ENCODE peak calls at places on chromosomes 16 and 17, in eight cellular contexts. One of them, this sample, is unnamed.
A peak's percentile ranks its signal among the peaks of the same experiment; 100 is the strongest.

GRCh38 chr17:5365831-5366230 is 53.6 kb downstream of the NUP88 start:
- DNase-seq in EL: no peak
- DNase-seq in GM18507: no peak
- DNase-seq in stimulated activated CD8-positive, alpha-beta memory T cell treated with anti-CD3 and anti-CD28 coated beads, Interleukin-15, amount 100 ng/mL, for 4 hours: no peak
- DNase-seq in bronchial epithelial cell: peak; percentile 89
- DNase-seq in islet precursor cell: no peak
- DNase-seq in fibroblast of villous mesenchyme: no peak
- DNase-seq in activated CD4-positive, alpha-beta T cell treated with anti-CD3 and anti-CD28 coated beads for 1 hour: no peak
- DNase-seq in this sample: no peak

GRCh38 chr16:23523321-23523720 is 13.0 kb upstream of the GGA2 start:
- DNase-seq in EL: no peak
- DNase-seq in GM18507: no peak
- DNase-seq in stimulated activated CD8-positive, alpha-beta memory T cell treated with anti-CD3 and anti-CD28 coated beads, Interleukin-15, amount 100 ng/mL, for 4 hours: no peak
- DNase-seq in bronchial epithelial cell: no peak
- DNase-seq in islet precursor cell: no peak
- DNase-seq in fibroblast of villous mesenchyme: no peak
- DNase-seq in activated CD4-positive, alpha-beta T cell treated with anti-CD3 and anti-CD28 coated beads for 1 hour: no peak
- DNase-seq in this sample: no peak

GRCh38 chr17:44655983-44656700 is at the start of gene MEIOC:
- DNase-seq in EL: peak; percentile 36
- DNase-seq in GM18507: no peak
- DNase-seq in stimulated activated CD8-positive, alpha-beta memory T cell treated with anti-CD3 and anti-CD28 coated beads, Interleukin-15, amount 100 ng/mL, for 4 hours: no peak
- DNase-seq in bronchial epithelial cell: no peak
- DNase-seq in islet precursor cell: peak; percentile 88
- DNase-seq in fibroblast of villous mesenchyme: peak; percentile 17
- DNase-seq in activated CD4-positive, alpha-beta T cell treated with anti-CD3 and anti-CD28 coated beads for 1 hour: no peak
- DNase-seq in this sample: no peak

GRCh38 chr16:17312100-17312732 is 158.5 kb downstream of the XYLT1 start:
- DNase-seq in EL: no peak
- DNase-seq in GM18507: no peak
- DNase-seq in stimulated activated CD8-positive, alpha-beta memory T cell treated with anti-CD3 and anti-CD28 coated beads, Interleukin-15, amount 100 ng/mL, for 4 hours: no peak
- DNase-seq in bronchial epithelial cell: peak; percentile 28
- DNase-seq in islet precursor cell: peak; percentile 61
- DNase-seq in fibroblast of villous mesenchyme: no peak
- DNase-seq in activated CD4-positive, alpha-beta T cell treated with anti-CD3 and anti-CD28 coated beads for 1 hour: no peak
- DNase-seq in this sample: no peak

GRCh38 chr16:67562918-67563707 is 787 bp downstream of the CTCF start:
- DNase-seq in EL: peak; percentile 63
- DNase-seq in GM18507: no peak
- DNase-seq in stimulated activated CD8-positive, alpha-beta memory T cell treated with anti-CD3 and anti-CD28 coated beads, Interleukin-15, amount 100 ng/mL, for 4 hours: peak; percentile 36
- DNase-seq in bronchial epithelial cell: peak; percentile 18
- DNase-seq in islet precursor cell: peak; percentile 83
- DNase-seq in fibroblast of villous mesenchyme: peak; percentile 55
- DNase-seq in activated CD4-positive, alpha-beta T cell treated with anti-CD3 and anti-CD28 coated beads for 1 hour: peak; percentile 56
- DNase-seq in this sample: peak; percentile 53

GRCh38 chr16:4556112-4556511 is at the start of gene C16orf96:
- DNase-seq in EL: peak; percentile 21
- DNase-seq in GM18507: no peak
- DNase-seq in stimulated activated CD8-positive, alpha-beta memory T cell treated with anti-CD3 and anti-CD28 coated beads, Interleukin-15, amount 100 ng/mL, for 4 hours: no peak
- DNase-seq in bronchial epithelial cell: no peak
- DNase-seq in islet precursor cell: peak; percentile 80
- DNase-seq in fibroblast of villous mesenchyme: no peak
- DNase-seq in activated CD4-positive, alpha-beta T cell treated with anti-CD3 and anti-CD28 coated beads for 1 hour: no peak
- DNase-seq in this sample: no peak

GRCh38 chr16:57126412-57126811 is 34.0 kb downstream of the CPNE2 start:
- DNase-seq in EL: no peak
- DNase-seq in GM18507: no peak
- DNase-seq in stimulated activated CD8-positive, alpha-beta memory T cell treated with anti-CD3 and anti-CD28 coated beads, Interleukin-15, amount 100 ng/mL, for 4 hours: no peak
- DNase-seq in bronchial epithelial cell: no peak
- DNase-seq in islet precursor cell: no peak
- DNase-seq in fibroblast of villous mesenchyme: no peak
- DNase-seq in activated CD4-positive, alpha-beta T cell treated with anti-CD3 and anti-CD28 coated beads for 1 hour: no peak
- DNase-seq in this sample: no peak

GRCh38 chr17:60514053-60514452 is 12.0 kb downstream of the APPBP2 start:
- DNase-seq in EL: no peak
- DNase-seq in GM18507: no peak
- DNase-seq in stimulated activated CD8-positive, alpha-beta memory T cell treated with anti-CD3 and anti-CD28 coated beads, Interleukin-15, amount 100 ng/mL, for 4 hours: no peak
- DNase-seq in bronchial epithelial cell: no peak
- DNase-seq in islet precursor cell: peak; percentile 57
- DNase-seq in fibroblast of villous mesenchyme: no peak
- DNase-seq in activated CD4-positive, alpha-beta T cell treated with anti-CD3 and anti-CD28 coated beads for 1 hour: no peak
- DNase-seq in this sample: no peak

GRCh38 chr17:40542562-40543411 is 22.5 kb downstream of the CCR7 start:
- DNase-seq in EL: peak; percentile 89
- DNase-seq in GM18507: no peak
- DNase-seq in stimulated activated CD8-positive, alpha-beta memory T cell treated with anti-CD3 and anti-CD28 coated beads, Interleukin-15, amount 100 ng/mL, for 4 hours: no peak
- DNase-seq in bronchial epithelial cell: peak; percentile 96
- DNase-seq in islet precursor cell: peak; percentile 92
- DNase-seq in fibroblast of villous mesenchyme: peak; percentile 99
- DNase-seq in activated CD4-positive, alpha-beta T cell treated with anti-CD3 and anti-CD28 coated beads for 1 hour: no peak
- DNase-seq in this sample: no peak

GRCh38 chr16:85424260-85425060 is 188.7 kb upstream of the GSE1 start:
- DNase-seq in EL: no peak
- DNase-seq in GM18507: no peak
- DNase-seq in stimulated activated CD8-positive, alpha-beta memory T cell treated with anti-CD3 and anti-CD28 coated beads, Interleukin-15, amount 100 ng/mL, for 4 hours: no peak
- DNase-seq in bronchial epithelial cell: no peak
- DNase-seq in islet precursor cell: no peak
- DNase-seq in fibroblast of villous mesenchyme: no peak
- DNase-seq in activated CD4-positive, alpha-beta T cell treated with anti-CD3 and anti-CD28 coated beads for 1 hour: no peak
- DNase-seq in this sample: no peak

GRCh38 chr16:29862383-29862883 is 593 bp downstream of the CDIPT start:
- DNase-seq in EL: peak; percentile 28
- DNase-seq in GM18507: no peak
- DNase-seq in stimulated activated CD8-positive, alpha-beta memory T cell treated with anti-CD3 and anti-CD28 coated beads, Interleukin-15, amount 100 ng/mL, for 4 hours: no peak
- DNase-seq in bronchial epithelial cell: no peak
- DNase-seq in islet precursor cell: peak; percentile 67
- DNase-seq in fibroblast of villous mesenchyme: peak; percentile 21
- DNase-seq in activated CD4-positive, alpha-beta T cell treated with anti-CD3 and anti-CD28 coated beads for 1 hour: no peak
- DNase-seq in this sample: no peak

GRCh38 chr16:25289466-25289865 is 31.8 kb upstream of the ZKSCAN2 start:
- DNase-seq in EL: no peak
- DNase-seq in GM18507: no peak
- DNase-seq in stimulated activated CD8-positive, alpha-beta memory T cell treated with anti-CD3 and anti-CD28 coated beads, Interleukin-15, amount 100 ng/mL, for 4 hours: no peak
- DNase-seq in bronchial epithelial cell: no peak
- DNase-seq in islet precursor cell: no peak
- DNase-seq in fibroblast of villous mesenchyme: no peak
- DNase-seq in activated CD4-positive, alpha-beta T cell treated with anti-CD3 and anti-CD28 coated beads for 1 hour: no peak
- DNase-seq in this sample: no peak

GRCh38 chr17:4858880-4859260 is 25.7 kb downstream of the MINK1 start:
- DNase-seq in EL: peak; percentile 59
- DNase-seq in GM18507: no peak
- DNase-seq in stimulated activated CD8-positive, alpha-beta memory T cell treated with anti-CD3 and anti-CD28 coated beads, Interleukin-15, amount 100 ng/mL, for 4 hours: no peak
- DNase-seq in bronchial epithelial cell: peak; percentile 93
- DNase-seq in islet precursor cell: peak; percentile 95
- DNase-seq in fibroblast of villous mesenchyme: no peak
- DNase-seq in activated CD4-positive, alpha-beta T cell treated with anti-CD3 and anti-CD28 coated beads for 1 hour: no peak
- DNase-seq in this sample: no peak

GRCh38 chr16:79042886-79043285 is 557.7 kb downstream of the MAF start:
- DNase-seq in EL: no peak
- DNase-seq in GM18507: no peak
- DNase-seq in stimulated activated CD8-positive, alpha-beta memory T cell treated with anti-CD3 and anti-CD28 coated beads, Interleukin-15, amount 100 ng/mL, for 4 hours: no peak
- DNase-seq in bronchial epithelial cell: no peak
- DNase-seq in islet precursor cell: no peak
- DNase-seq in fibroblast of villous mesenchyme: no peak
- DNase-seq in activated CD4-positive, alpha-beta T cell treated with anti-CD3 and anti-CD28 coated beads for 1 hour: no peak
- DNase-seq in this sample: no peak

GRCh38 chr17:36994438-36994837 is 45.7 kb downstream of the AATF start:
- DNase-seq in EL: peak; percentile 63
- DNase-seq in GM18507: no peak
- DNase-seq in stimulated activated CD8-positive, alpha-beta memory T cell treated with anti-CD3 and anti-CD28 coated beads, Interleukin-15, amount 100 ng/mL, for 4 hours: no peak
- DNase-seq in bronchial epithelial cell: no peak
- DNase-seq in islet precursor cell: no peak
- DNase-seq in fibroblast of villous mesenchyme: peak; percentile 88
- DNase-seq in activated CD4-positive, alpha-beta T cell treated with anti-CD3 and anti-CD28 coated beads for 1 hour: no peak
- DNase-seq in this sample: no peak

GRCh38 chr17:68784431-68784830 is 170.8 kb downstream of the ABCA8 start:
- DNase-seq in EL: no peak
- DNase-seq in GM18507: no peak
- DNase-seq in stimulated activated CD8-positive, alpha-beta memory T cell treated with anti-CD3 and anti-CD28 coated beads, Interleukin-15, amount 100 ng/mL, for 4 hours: no peak
- DNase-seq in bronchial epithelial cell: no peak
- DNase-seq in islet precursor cell: no peak
- DNase-seq in fibroblast of villous mesenchyme: peak; percentile 77
- DNase-seq in activated CD4-positive, alpha-beta T cell treated with anti-CD3 and anti-CD28 coated beads for 1 hour: no peak
- DNase-seq in this sample: no peak

GRCh38 chr17:64146418-64147109 is 16.6 kb upstream of the ERN1 start:
- DNase-seq in EL: peak; percentile 60
- DNase-seq in GM18507: no peak
- DNase-seq in stimulated activated CD8-positive, alpha-beta memory T cell treated with anti-CD3 and anti-CD28 coated beads, Interleukin-15, amount 100 ng/mL, for 4 hours: peak; percentile 17
- DNase-seq in bronchial epithelial cell: peak; percentile 87
- DNase-seq in islet precursor cell: peak; percentile 74
- DNase-seq in fibroblast of villous mesenchyme: peak; percentile 75
- DNase-seq in activated CD4-positive, alpha-beta T cell treated with anti-CD3 and anti-CD28 coated beads for 1 hour: peak; percentile 27
- DNase-seq in this sample: peak; percentile 59

GRCh38 chr17:28272166-28272565 is 46.8 kb upstream of the TMEM97 start:
- DNase-seq in EL: peak; percentile 61
- DNase-seq in GM18507: no peak
- DNase-seq in stimulated activated CD8-positive, alpha-beta memory T cell treated with anti-CD3 and anti-CD28 coated beads, Interleukin-15, amount 100 ng/mL, for 4 hours: no peak
- DNase-seq in bronchial epithelial cell: no peak
- DNase-seq in islet precursor cell: no peak
- DNase-seq in fibroblast of villous mesenchyme: no peak
- DNase-seq in activated CD4-positive, alpha-beta T cell treated with anti-CD3 and anti-CD28 coated beads for 1 hour: no peak
- DNase-seq in this sample: no peak

GRCh38 chr17:72135546-72136325 is 14.9 kb downstream of the SOX9 start:
- DNase-seq in EL: no peak
- DNase-seq in GM18507: no peak
- DNase-seq in stimulated activated CD8-positive, alpha-beta memory T cell treated with anti-CD3 and anti-CD28 coated beads, Interleukin-15, amount 100 ng/mL, for 4 hours: no peak
- DNase-seq in bronchial epithelial cell: no peak
- DNase-seq in islet precursor cell: no peak
- DNase-seq in fibroblast of villous mesenchyme: no peak
- DNase-seq in activated CD4-positive, alpha-beta T cell treated with anti-CD3 and anti-CD28 coated beads for 1 hour: no peak
- DNase-seq in this sample: no peak

GRCh38 chr16:67444259-67445125 is 13.6 kb downstream of the HSD11B2 start:
- DNase-seq in EL: no peak
- DNase-seq in GM18507: no peak
- DNase-seq in stimulated activated CD8-positive, alpha-beta memory T cell treated with anti-CD3 and anti-CD28 coated beads, Interleukin-15, amount 100 ng/mL, for 4 hours: no peak
- DNase-seq in bronchial epithelial cell: no peak
- DNase-seq in islet precursor cell: no peak
- DNase-seq in fibroblast of villous mesenchyme: no peak
- DNase-seq in activated CD4-positive, alpha-beta T cell treated with anti-CD3 and anti-CD28 coated beads for 1 hour: no peak
- DNase-seq in this sample: peak; percentile 36

GRCh38 chr17:65917560-65917959 is 274.4 kb downstream of the CEP112 start:
- DNase-seq in EL: no peak
- DNase-seq in GM18507: no peak
- DNase-seq in stimulated activated CD8-positive, alpha-beta memory T cell treated with anti-CD3 and anti-CD28 coated beads, Interleukin-15, amount 100 ng/mL, for 4 hours: no peak
- DNase-seq in bronchial epithelial cell: no peak
- DNase-seq in islet precursor cell: no peak
- DNase-seq in fibroblast of villous mesenchyme: no peak
- DNase-seq in activated CD4-positive, alpha-beta T cell treated with anti-CD3 and anti-CD28 coated beads for 1 hour: no peak
- DNase-seq in this sample: no peak

GRCh38 chr17:65039349-65039988 is 17.1 kb downstream of the GNA13 start:
- DNase-seq in EL: no peak
- DNase-seq in GM18507: peak; percentile 64
- DNase-seq in stimulated activated CD8-positive, alpha-beta memory T cell treated with anti-CD3 and anti-CD28 coated beads, Interleukin-15, amount 100 ng/mL, for 4 hours: peak; percentile 43
- DNase-seq in bronchial epithelial cell: peak; percentile 96
- DNase-seq in islet precursor cell: no peak
- DNase-seq in fibroblast of villous mesenchyme: no peak
- DNase-seq in activated CD4-positive, alpha-beta T cell treated with anti-CD3 and anti-CD28 coated beads for 1 hour: peak; percentile 35
- DNase-seq in this sample: no peak

GRCh38 chr16:57775661-57776469 is 26.4 kb downstream of the KIFC3 start:
- DNase-seq in EL: no peak
- DNase-seq in GM18507: no peak
- DNase-seq in stimulated activated CD8-positive, alpha-beta memory T cell treated with anti-CD3 and anti-CD28 coated beads, Interleukin-15, amount 100 ng/mL, for 4 hours: no peak
- DNase-seq in bronchial epithelial cell: no peak
- DNase-seq in islet precursor cell: peak; percentile 98
- DNase-seq in fibroblast of villous mesenchyme: no peak
- DNase-seq in activated CD4-positive, alpha-beta T cell treated with anti-CD3 and anti-CD28 coated beads for 1 hour: no peak
- DNase-seq in this sample: peak; percentile 83

GRCh38 chr17:2137342-2138098 is 82.6 kb downstream of the HIC1 start:
- DNase-seq in EL: peak; percentile 88
- DNase-seq in GM18507: peak; percentile 42
- DNase-seq in stimulated activated CD8-positive, alpha-beta memory T cell treated with anti-CD3 and anti-CD28 coated beads, Interleukin-15, amount 100 ng/mL, for 4 hours: no peak
- DNase-seq in bronchial epithelial cell: peak; percentile 80
- DNase-seq in islet precursor cell: peak; percentile 93
- DNase-seq in fibroblast of villous mesenchyme: peak; percentile 89
- DNase-seq in activated CD4-positive, alpha-beta T cell treated with anti-CD3 and anti-CD28 coated beads for 1 hour: no peak
- DNase-seq in this sample: no peak

GRCh38 chr16:68116256-68116853 is 31.2 kb downstream of the NFATC3 start:
- DNase-seq in EL: peak; percentile 17
- DNase-seq in GM18507: no peak
- DNase-seq in stimulated activated CD8-positive, alpha-beta memory T cell treated with anti-CD3 and anti-CD28 coated beads, Interleukin-15, amount 100 ng/mL, for 4 hours: no peak
- DNase-seq in bronchial epithelial cell: peak; percentile 48
- DNase-seq in islet precursor cell: no peak
- DNase-seq in fibroblast of villous mesenchyme: peak; percentile 56
- DNase-seq in activated CD4-positive, alpha-beta T cell treated with anti-CD3 and anti-CD28 coated beads for 1 hour: no peak
- DNase-seq in this sample: peak; percentile 2

GRCh38 chr17:3919123-3919624 is 2.9 kb upstream of the P2RX1 start:
- DNase-seq in EL: no peak
- DNase-seq in GM18507: no peak
- DNase-seq in stimulated activated CD8-positive, alpha-beta memory T cell treated with anti-CD3 and anti-CD28 coated beads, Interleukin-15, amount 100 ng/mL, for 4 hours: no peak
- DNase-seq in bronchial epithelial cell: no peak
- DNase-seq in islet precursor cell: no peak
- DNase-seq in fibroblast of villous mesenchyme: no peak
- DNase-seq in activated CD4-positive, alpha-beta T cell treated with anti-CD3 and anti-CD28 coated beads for 1 hour: no peak
- DNase-seq in this sample: no peak

GRCh38 chr16:80006175-80006895 is 405.8 kb upstream of the MAF start:
- DNase-seq in EL: peak; percentile 14
- DNase-seq in GM18507: no peak
- DNase-seq in stimulated activated CD8-positive, alpha-beta memory T cell treated with anti-CD3 and anti-CD28 coated beads, Interleukin-15, amount 100 ng/mL, for 4 hours: no peak
- DNase-seq in bronchial epithelial cell: peak; percentile 95
- DNase-seq in islet precursor cell: no peak
- DNase-seq in fibroblast of villous mesenchyme: peak; percentile 98
- DNase-seq in activated CD4-positive, alpha-beta T cell treated with anti-CD3 and anti-CD28 coated beads for 1 hour: no peak
- DNase-seq in this sample: no peak

GRCh38 chr17:74176546-74177001 is 26.9 kb upstream of the RPL38 start:
- DNase-seq in EL: peak; percentile 57
- DNase-seq in GM18507: no peak
- DNase-seq in stimulated activated CD8-positive, alpha-beta memory T cell treated with anti-CD3 and anti-CD28 coated beads, Interleukin-15, amount 100 ng/mL, for 4 hours: no peak
- DNase-seq in bronchial epithelial cell: peak; percentile 49
- DNase-seq in islet precursor cell: peak; percentile 92
- DNase-seq in fibroblast of villous mesenchyme: peak; percentile 57
- DNase-seq in activated CD4-positive, alpha-beta T cell treated with anti-CD3 and anti-CD28 coated beads for 1 hour: peak; percentile 10
- DNase-seq in this sample: peak; percentile 53

GRCh38 chr17:3004925-3005324 is 58.5 kb downstream of the OR1D5 start:
- DNase-seq in EL: no peak
- DNase-seq in GM18507: no peak
- DNase-seq in stimulated activated CD8-positive, alpha-beta memory T cell treated with anti-CD3 and anti-CD28 coated beads, Interleukin-15, amount 100 ng/mL, for 4 hours: no peak
- DNase-seq in bronchial epithelial cell: no peak
- DNase-seq in islet precursor cell: peak; percentile 67
- DNase-seq in fibroblast of villous mesenchyme: no peak
- DNase-seq in activated CD4-positive, alpha-beta T cell treated with anti-CD3 and anti-CD28 coated beads for 1 hour: no peak
- DNase-seq in this sample: no peak

GRCh38 chr17:10336393-10336792 is 36.4 kb downstream of the MYH13 start:
- DNase-seq in EL: no peak
- DNase-seq in GM18507: no peak
- DNase-seq in stimulated activated CD8-positive, alpha-beta memory T cell treated with anti-CD3 and anti-CD28 coated beads, Interleukin-15, amount 100 ng/mL, for 4 hours: no peak
- DNase-seq in bronchial epithelial cell: no peak
- DNase-seq in islet precursor cell: no peak
- DNase-seq in fibroblast of villous mesenchyme: no peak
- DNase-seq in activated CD4-positive, alpha-beta T cell treated with anti-CD3 and anti-CD28 coated beads for 1 hour: no peak
- DNase-seq in this sample: no peak

GRCh38 chr16:69924777-69925191 is 26.4 kb upstream of the CLEC18A start:
- DNase-seq in EL: peak; percentile 86
- DNase-seq in GM18507: no peak
- DNase-seq in stimulated activated CD8-positive, alpha-beta memory T cell treated with anti-CD3 and anti-CD28 coated beads, Interleukin-15, amount 100 ng/mL, for 4 hours: no peak
- DNase-seq in bronchial epithelial cell: peak; percentile 55
- DNase-seq in islet precursor cell: peak; percentile 85
- DNase-seq in fibroblast of villous mesenchyme: peak; percentile 71
- DNase-seq in activated CD4-positive, alpha-beta T cell treated with anti-CD3 and anti-CD28 coated beads for 1 hour: no peak
- DNase-seq in this sample: no peak

GRCh38 chr17:67055811-67056745 is 11.7 kb downstream of the CACNG1 start:
- DNase-seq in EL: no peak
- DNase-seq in GM18507: no peak
- DNase-seq in stimulated activated CD8-positive, alpha-beta memory T cell treated with anti-CD3 and anti-CD28 coated beads, Interleukin-15, amount 100 ng/mL, for 4 hours: no peak
- DNase-seq in bronchial epithelial cell: no peak
- DNase-seq in islet precursor cell: peak; percentile 46
- DNase-seq in fibroblast of villous mesenchyme: no peak
- DNase-seq in activated CD4-positive, alpha-beta T cell treated with anti-CD3 and anti-CD28 coated beads for 1 hour: no peak
- DNase-seq in this sample: no peak

GRCh38 chr16:89476379-89476778 is 14.0 kb downstream of the ANKRD11 start:
- DNase-seq in EL: no peak
- DNase-seq in GM18507: no peak
- DNase-seq in stimulated activated CD8-positive, alpha-beta memory T cell treated with anti-CD3 and anti-CD28 coated beads, Interleukin-15, amount 100 ng/mL, for 4 hours: no peak
- DNase-seq in bronchial epithelial cell: peak; percentile 98
- DNase-seq in islet precursor cell: peak; percentile 60
- DNase-seq in fibroblast of villous mesenchyme: no peak
- DNase-seq in activated CD4-positive, alpha-beta T cell treated with anti-CD3 and anti-CD28 coated beads for 1 hour: no peak
- DNase-seq in this sample: no peak

GRCh38 chr16:28938721-28939120 is 7.0 kb downstream of the CD19 start:
- DNase-seq in EL: no peak
- DNase-seq in GM18507: no peak
- DNase-seq in stimulated activated CD8-positive, alpha-beta memory T cell treated with anti-CD3 and anti-CD28 coated beads, Interleukin-15, amount 100 ng/mL, for 4 hours: no peak
- DNase-seq in bronchial epithelial cell: no peak
- DNase-seq in islet precursor cell: no peak
- DNase-seq in fibroblast of villous mesenchyme: no peak
- DNase-seq in activated CD4-positive, alpha-beta T cell treated with anti-CD3 and anti-CD28 coated beads for 1 hour: no peak
- DNase-seq in this sample: no peak

This sample was measured in COR-L47.